ENCODE peak calls at places on chromosomes 7 and 10, in six cellular contexts. U is Peyer's patch, D is psoas muscle, H is AG09309, B is GM06990, T is mucosa of descending colon. Y is an unnamed sample.

GRCh38 chr7:156160811-156161210 is 348.5 kb upstream of the SHH start:
- DNase-seq in T (peak), B (no peak), H (no peak), D (no peak), U (no peak), Y (no peak)

GRCh38 chr7:124791876-124792446 is 26.4 kb upstream of the GPR37 start:
- DNase-seq in U (no peak), T (no peak), B (no peak), D (no peak), H (no peak), Y (no peak)

GRCh38 chr7:69962077-69962855 is 364.0 kb downstream of the AUTS2 start:
- DNase-seq in H (no peak), U (no peak), D (peak), T (no peak), B (no peak), Y (no peak)

GRCh38 chr7:70736715-70737460 is 395.1 kb upstream of the GALNT17 start:
- DNase-seq in T (no peak), U (no peak), B (no peak), H (peak), D (no peak), Y (no peak)

GRCh38 chr10:85433248-85433647 is 933.3 kb downstream of the GRID1 start:
- DNase-seq in D (no peak), H (no peak), U (no peak), B (no peak), T (no peak), Y (no peak)

GRCh38 chr10:4138146-4138721 is 353.2 kb upstream of the KLF6 start:
- DNase-seq in B (no peak), H (no peak), D (no peak), U (no peak), T (no peak), Y (no peak)

GRCh38 chr7:5436003-5436678 is 12.5 kb upstream of the TNRC18 start:
- DNase-seq in T (no peak), U (no peak), D (no peak), H (no peak), B (no peak), Y (no peak)

GRCh38 chr7:21911341-21911875 is 34.3 kb downstream of the CDCA7L start:
- DNase-seq in T (no peak), H (peak), D (no peak), B (no peak), U (no peak), Y (no peak)

GRCh38 chr7:5657901-5658300 is 123.6 kb downstream of the RNF216 start:
- DNase-seq in D (no peak), B (no peak), U (no peak), T (no peak), H (peak), Y (no peak)

GRCh38 chr7:32477649-32477980 is 12.6 kb downstream of the LSM5 start:
- DNase-seq in D (no peak), U (no peak), H (no peak), B (no peak), T (no peak), Y (no peak)

GRCh38 chr7:15686209-15686956 is at the start of gene MEOX2:
- DNase-seq in B (no peak), D (peak), T (peak), U (peak), H (no peak), Y (peak)

GRCh38 chr7:94258418-94258817 is 136.3 kb upstream of the COL1A2 start:
- DNase-seq in U (no peak), B (no peak), D (no peak), T (no peak), H (no peak), Y (no peak)

GRCh38 chr7:102421706-102422105 is 11.7 kb upstream of the ORAI2 start:
- DNase-seq in U (no peak), H (no peak), T (no peak), D (no peak), B (no peak), Y (no peak)

GRCh38 chr10:44689368-44689767 is 221.8 kb upstream of the TMEM72 start:
- DNase-seq in T (no peak), U (no peak), D (no peak), B (no peak), H (no peak), Y (no peak)

GRCh38 chr10:86708783-86709778 is 40.8 kb downstream of the LDB3 start:
- DNase-seq in B (no peak), D (no peak), T (no peak), H (no peak), U (no peak), Y (no peak)

GRCh38 chr10:86765548-86765947 is 9.1 kb downstream of the BMPR1A start:
- DNase-seq in D (no peak), B (no peak), T (no peak), U (no peak), H (no peak), Y (no peak)

GRCh38 chr10:110919349-110919931 is at the start of gene SHOC2:
- DNase-seq in B (no peak), T (no peak), H (no peak), U (peak), D (peak), Y (peak)

GRCh38 chr7:27225005-27225934 is 17.3 kb upstream of the EVX1 start:
- DNase-seq in T (no peak), D (no peak), H (no peak), U (no peak), B (no peak), Y (no peak)

GRCh38 chr7:45704683-45705016 is 130.5 kb downstream of the ADCY1 start:
- DNase-seq in U (no peak), H (no peak), B (no peak), T (no peak), D (no peak), Y (no peak)

GRCh38 chr7:121545418-121545817 is 149.3 kb upstream of the FAM3C start:
- DNase-seq in T (no peak), H (no peak), B (no peak), U (no peak), D (no peak), Y (no peak)

GRCh38 chr10:74991435-74991834 is 120.0 kb upstream of the SAMD8 start:
- DNase-seq in D (no peak), H (no peak), T (no peak), B (no peak), U (no peak), Y (no peak)

GRCh38 chr7:158431055-158431940 is 156.3 kb downstream of the PTPRN2 start:
- DNase-seq in D (no peak), H (no peak), B (no peak), U (peak), T (peak), Y (no peak)

GRCh38 chr10:78510566-78511323 is 477.1 kb downstream of the RPS24 start:
- DNase-seq in H (no peak), B (no peak), U (no peak), T (no peak), D (no peak), Y (no peak)
- TF ChIP-seq CTCF in H (no peak), B (no peak), U (no peak), T (no peak), D (no peak), Y (no peak)

GRCh38 chr7:2094454-2095039 is 138.2 kb downstream of the MAD1L1 start:
- DNase-seq in T (no peak), B (no peak), H (no peak), U (no peak), D (no peak), Y (no peak)
- TF ChIP-seq CTCF in T (no peak), B (no peak), H (no peak), U (no peak), D (no peak), Y (no peak)

GRCh38 chr7:144069953-144070352 is 342 bp downstream of the OR2A25 start:
- DNase-seq in T (no peak), D (no peak), B (no peak), U (no peak), H (no peak), Y (no peak)

GRCh38 chr7:144069511-144069910 is at the start of gene OR2A25:
- DNase-seq in D (no peak), B (no peak), U (no peak), H (no peak), T (no peak), Y (no peak)

DNA sequence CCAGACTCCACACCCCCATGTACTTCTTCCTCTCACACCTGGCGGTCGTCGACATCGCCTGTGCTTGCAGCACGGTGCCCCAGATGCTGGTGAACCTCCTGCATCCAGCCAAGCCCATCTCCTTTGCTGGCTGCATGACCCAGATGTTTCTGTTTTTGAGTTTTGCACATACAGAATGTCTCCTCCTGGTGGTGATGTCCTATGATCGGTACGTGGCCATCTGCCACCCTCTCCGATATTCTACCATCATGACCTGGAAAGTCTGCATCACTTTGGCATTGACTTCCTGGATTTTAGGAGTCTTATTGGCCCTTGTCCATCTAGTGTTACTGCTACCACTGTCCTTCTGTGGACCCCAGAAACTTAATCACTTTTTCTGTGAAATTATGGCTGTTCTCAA is 4.8 kb downstream of the OR2A25 start:
- DNase-seq in D (no peak), U (no peak), H (no peak), T (no peak), B (no peak), Y (no peak)
- TF ChIP-seq CTCF in D (no peak), U (no peak), H (no peak), T (no peak), B (no peak), Y (no peak)

GRCh38 chr10:77711683-77712049 is 74.1 kb upstream of the KCNMA1 start:
- DNase-seq in U (no peak), H (no peak), B (no peak), D (no peak), T (no peak), Y (no peak)
- TF ChIP-seq CTCF in U (no peak), H (no peak), B (no peak), D (no peak), T (no peak), Y (peak)

DNA sequence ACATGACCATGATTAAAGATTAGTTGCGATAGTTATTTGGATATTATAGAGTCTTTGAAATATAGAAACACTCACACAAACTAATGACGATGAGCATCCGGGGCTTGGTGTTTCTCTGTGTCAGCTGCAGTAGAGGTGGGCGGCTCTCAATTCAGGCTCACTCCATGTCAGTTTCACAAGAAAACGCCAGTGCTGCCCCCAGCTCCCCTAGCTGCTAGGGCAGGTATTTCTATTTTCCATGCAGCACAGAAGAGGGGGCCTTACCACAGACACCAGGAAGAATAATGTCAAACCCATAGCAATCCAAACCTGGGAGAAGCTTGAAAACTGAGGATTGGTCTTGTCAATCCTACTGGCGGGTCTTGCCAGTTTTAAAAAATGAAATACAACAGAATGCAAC is 197.1 kb downstream of the PHTF2 start:
- DNase-seq in B (no peak), U (no peak), H (no peak), T (no peak), D (no peak), Y (no peak)
- TF ChIP-seq CTCF in B (no peak), U (no peak), H (peak), T (no peak), D (no peak), Y (no peak)

GRCh38 chr10:58258977-58259692 is 8.6 kb downstream of the IPMK start:
- DNase-seq in T (no peak), B (no peak), U (no peak), D (no peak), H (no peak), Y (no peak)
- TF ChIP-seq CTCF in T (no peak), B (no peak), U (no peak), D (no peak), H (peak), Y (no peak)

GRCh38 chr10:63935705-63936104 is 414.5 kb downstream of the REEP3 start:
- DNase-seq in H (no peak), U (no peak), B (no peak), T (no peak), D (no peak), Y (no peak)
- TF ChIP-seq CTCF in H (no peak), U (no peak), B (no peak), T (no peak), D (no peak), Y (peak)

GRCh38 chr10:130185591-130185990 is 49.4 kb downstream of the GLRX3 start:
- DNase-seq in D (no peak), B (no peak), U (peak), T (no peak), H (no peak), Y (no peak)

GRCh38 chr10:130190737-130191115 is 54.5 kb downstream of the GLRX3 start:
- DNase-seq in H (no peak), T (no peak), B (no peak), U (no peak), D (no peak), Y (no peak)

GRCh38 chr10:130190065-130190736 is 54.0 kb downstream of the GLRX3 start:
- DNase-seq in U (peak), B (peak), D (peak), T (peak), H (peak), Y (peak)

GRCh38 chr10:130189466-130190064 is 53.4 kb downstream of the GLRX3 start:
- DNase-seq in U (peak), B (no peak), H (no peak), T (no peak), D (no peak), Y (no peak)

GRCh38 chr10:130188195-130189175 is 52.3 kb downstream of the GLRX3 start:
- DNase-seq in B (no peak), T (no peak), U (peak), D (no peak), H (no peak), Y (no peak)
- TF ChIP-seq CTCF in B (peak), T (no peak), U (no peak), D (no peak), H (no peak), Y (no peak)